ENCODE peak calls at places on chromosomes 6 and 20, in eight cellular contexts. M, E, S, X, G, Z, O and J are unnamed samples.

GRCh38 chr6:159988983-159989454 is 20.1 kb downstream of the IGF2R start:
- DNase-seq in M (no peak), E (no peak), S (no peak), X (no peak), G (peak; percentile 58), Z (no peak), O (no peak), J (no peak)

GRCh38 chr20:49583669-49584417 is 15.9 kb upstream of the PTGIS start:
- DNase-seq in M (peak; percentile 56), E (peak; percentile 88), S (no peak), X (no peak), G (peak; percentile 93), Z (no peak), O (no peak), J (no peak)

GRCh38 chr6:159831373-159831679 is 31.2 kb downstream of the PNLDC1 start:
- DNase-seq in M (peak; percentile 43), E (peak; percentile 56), S (no peak), X (no peak), G (no peak), Z (no peak), O (no peak), J (no peak)

GRCh38 chr6:84462697-84463096 is 235.3 kb upstream of the CEP162 start:
- DNase-seq in M (no peak), E (no peak), S (no peak), X (no peak), G (no peak), Z (no peak), O (no peak), J (no peak)

GRCh38 chr6:15622045-15622750 is 40.6 kb downstream of the DTNBP1 start:
- DNase-seq in M (no peak), E (no peak), S (no peak), X (no peak), G (no peak), Z (no peak), O (no peak), J (no peak)

GRCh38 chr6:31202259-31203166 is 32.0 kb upstream of the POU5F1 start:
- DNase-seq in M (no peak), E (no peak), S (no peak), X (no peak), G (no peak), Z (no peak), O (no peak), J (peak; percentile 41)

GRCh38 chr20:5448449-5449118 is 131.8 kb upstream of the PROKR2 start:
- DNase-seq in M (no peak), E (peak; percentile 60), S (no peak), X (peak; percentile 58), G (peak; percentile 54), Z (no peak), O (peak; percentile 12), J (peak; percentile 57)

GRCh38 chr6:108169801-108170606 is 4.2 kb downstream of the NR2E1 start:
- DNase-seq in M (no peak), E (no peak), S (no peak), X (no peak), G (no peak), Z (no peak), O (no peak), J (no peak)

GRCh38 chr6:130377911-130378310 is 12.1 kb downstream of the TMEM200A start:
- DNase-seq in M (no peak), E (no peak), S (no peak), X (no peak), G (no peak), Z (no peak), O (no peak), J (no peak)

GRCh38 chr20:61099786-61100185 is 152.3 kb upstream of the CDH4 start:
- DNase-seq in M (no peak), E (no peak), S (no peak), X (no peak), G (no peak), Z (no peak), O (no peak), J (no peak)

GRCh38 chr6:133240511-133241087 is 558 bp upstream of the EYA4 start:
- DNase-seq in M (no peak), E (no peak), S (no peak), X (no peak), G (peak; percentile 74), Z (no peak), O (peak; percentile 17), J (no peak)

GRCh38 chr6:26537160-26537845 is 863 bp upstream of the HMGN4 start:
- DNase-seq in M (peak; percentile 93), E (peak; percentile 92), S (peak; percentile 91), X (peak; percentile 92), G (peak; percentile 94), Z (peak; percentile 93), O (peak; percentile 76), J (peak; percentile 91)

GRCh38 chr6:35674594-35674993 is 14.1 kb downstream of the FKBP5 start:
- DNase-seq in M (no peak), E (no peak), S (no peak), X (no peak), G (no peak), Z (no peak), O (no peak), J (no peak)

GRCh38 chr20:61895016-61895415 is 170.7 kb downstream of the TAF4 start:
- DNase-seq in M (peak; percentile 39), E (no peak), S (no peak), X (no peak), G (peak; percentile 19), Z (no peak), O (no peak), J (no peak)

GRCh38 chr6:6915219-6915618 is 192.5 kb upstream of the RREB1 start:
- DNase-seq in M (no peak), E (no peak), S (no peak), X (no peak), G (no peak), Z (no peak), O (no peak), J (no peak)

GRCh38 chr6:159899994-159900745 is 9.4 kb downstream of the MAS1 start:
- DNase-seq in M (no peak), E (no peak), S (no peak), X (no peak), G (no peak), Z (no peak), O (no peak), J (no peak)

GRCh38 chr6:44105146-44105545 is 22.1 kb downstream of the MRPL14 start:
- DNase-seq in M (no peak), E (no peak), S (no peak), X (no peak), G (no peak), Z (no peak), O (no peak), J (no peak)

GRCh38 chr20:48945840-48946514 is 24.5 kb downstream of the ARFGEF2 start:
- DNase-seq in M (no peak), E (peak; percentile 72), S (peak; percentile 85), X (no peak), G (no peak), Z (no peak), O (no peak), J (no peak)

DNA sequence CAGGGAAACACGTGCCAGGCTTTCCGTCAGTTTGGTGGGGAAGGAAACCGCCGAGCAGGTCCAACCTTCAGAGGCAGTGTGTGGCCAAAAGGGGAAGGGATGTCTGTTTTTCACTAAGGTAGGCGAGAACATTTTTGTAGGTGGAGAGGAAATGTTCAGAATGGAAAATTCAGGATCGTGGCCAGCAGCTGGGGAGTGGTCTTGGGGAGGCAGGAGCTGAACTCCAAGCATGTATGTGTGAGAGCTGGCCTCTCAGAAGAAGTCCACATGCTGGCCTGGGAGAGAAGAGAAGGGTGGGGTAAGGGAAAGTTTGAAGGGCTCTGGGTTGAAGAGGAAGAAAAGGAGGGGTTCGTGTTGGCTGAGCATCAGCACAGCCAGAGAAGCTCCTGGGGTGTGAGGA is 74.9 kb downstream of the SYNDIG1 start:
- DNase-seq in M (no peak), E (no peak), S (no peak), X (no peak), G (no peak), Z (no peak), O (no peak), J (no peak)
- H3K27ac ChIP-seq in M (no peak overlapping the region), E (no peak overlapping the region), S (no peak overlapping the region), X (no peak overlapping the region), G (no peak overlapping the region), Z (no peak overlapping the region), O (no peak overlapping the region), J (no peak overlapping the region)

GRCh38 chr20:53133134-53133533 is 161.0 kb downstream of the TSHZ2 start:
- DNase-seq in M (no peak), E (no peak), S (no peak), X (no peak), G (no peak), Z (no peak), O (no peak), J (no peak)
- H3K27ac ChIP-seq in M (no peak overlapping the region), E (no peak overlapping the region), S (no peak overlapping the region), X (no peak overlapping the region), G (no peak overlapping the region), Z (no peak overlapping the region), O (no peak overlapping the region), J (no peak overlapping the region)

GRCh38 chr6:32963870-32964269 is 4.5 kb upstream of the BRD2 start:
- DNase-seq in M (no peak), E (no peak), S (no peak), X (no peak), G (no peak), Z (no peak), O (no peak), J (no peak)
- H3K27ac ChIP-seq in M (no peak overlapping the region), E (no peak overlapping the region), S (no peak overlapping the region), X (no peak overlapping the region), G (no peak overlapping the region), Z (no peak overlapping the region), O (no peak overlapping the region), J (no peak overlapping the region)

DNA sequence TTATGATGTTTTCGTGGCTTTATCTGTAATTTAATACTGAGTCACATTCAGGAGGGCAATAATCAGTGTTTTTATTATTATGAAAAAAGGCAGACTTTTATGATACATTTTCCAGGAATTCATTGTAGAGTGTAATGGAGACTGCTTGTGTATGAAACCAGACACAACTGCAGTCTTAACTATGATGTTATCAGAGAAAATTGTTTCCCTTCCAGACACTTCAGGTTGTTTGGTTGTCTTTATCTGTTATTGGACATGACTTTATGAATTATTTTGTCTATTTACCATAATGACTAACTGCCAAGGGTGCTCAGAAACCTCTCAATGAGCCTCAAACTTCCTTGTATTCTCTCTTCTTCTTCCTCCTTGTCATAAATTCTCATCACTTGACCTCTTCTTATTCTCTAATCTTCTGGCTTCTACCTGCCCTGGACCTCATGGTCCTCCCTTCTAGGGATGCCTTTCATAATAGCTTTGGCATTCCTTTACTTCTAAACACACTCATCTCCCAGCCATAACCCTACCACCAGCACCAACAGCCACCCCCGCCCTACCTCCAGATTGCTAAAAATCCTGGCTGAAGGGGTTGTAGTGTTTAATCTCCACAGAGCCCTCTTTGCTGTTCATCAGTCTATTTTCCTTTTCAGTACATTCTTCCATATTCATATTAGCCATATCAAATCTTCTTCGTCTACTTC is 492.5 kb downstream of the CDKAL1 start:
- DNase-seq in M (no peak), E (no peak), S (no peak), X (no peak), G (no peak), Z (no peak), O (no peak), J (no peak)
- H3K27ac ChIP-seq in M (no peak overlapping the region), E (no peak overlapping the region), S (peak overlapping the region; percentile 98), X (no peak overlapping the region), G (no peak overlapping the region), Z (no peak overlapping the region), O (no peak overlapping the region), J (no peak overlapping the region)